ENCODE peak calls at places on chromosome 11, in five cellular contexts. One of them, this sample, is unnamed.

GRCh38 chr11:70467196-70468085 is 69.1 kb downstream of the CTTN start:
- DNase-seq in nephron progenitor cell: peak
- DNase-seq in fibroblast of the aortic adventitia: peak
- DNase-seq in A673: peak
- DNase-seq in T-helper 9 cell: no peak
- DNase-seq in this sample: peak

GRCh38 chr11:110296226-110297081 is at the start of gene RDX:
- DNase-seq in nephron progenitor cell: peak
- DNase-seq in fibroblast of the aortic adventitia: peak
- DNase-seq in A673: peak
- DNase-seq in T-helper 9 cell: peak
- DNase-seq in this sample: peak

GRCh38 chr11:7571640-7572000 is 57.8 kb downstream of the PPFIBP2 start:
- DNase-seq in nephron progenitor cell: peak
- DNase-seq in fibroblast of the aortic adventitia: peak
- DNase-seq in A673: peak
- DNase-seq in T-helper 9 cell: no peak
- DNase-seq in this sample: peak

GRCh38 chr11:65293909-65294381 is 20.7 kb upstream of the CDC42EP2 start:
- DNase-seq in nephron progenitor cell: no peak
- DNase-seq in fibroblast of the aortic adventitia: no peak
- DNase-seq in A673: no peak
- DNase-seq in T-helper 9 cell: no peak
- DNase-seq in this sample: no peak

GRCh38 chr11:45451766-45452440 is 165.8 kb upstream of the SYT13 start:
- DNase-seq in nephron progenitor cell: no peak
- DNase-seq in fibroblast of the aortic adventitia: peak
- DNase-seq in A673: no peak
- DNase-seq in T-helper 9 cell: no peak
- DNase-seq in this sample: no peak

GRCh38 chr11:11057472-11057854 is 199.6 kb upstream of the ZBED5 start:
- DNase-seq in nephron progenitor cell: no peak
- DNase-seq in fibroblast of the aortic adventitia: peak
- DNase-seq in A673: no peak
- DNase-seq in T-helper 9 cell: no peak
- DNase-seq in this sample: no peak

GRCh38 chr11:57248780-57249383 is 11.8 kb upstream of the APLNR start:
- DNase-seq in nephron progenitor cell: peak
- DNase-seq in fibroblast of the aortic adventitia: peak
- DNase-seq in A673: peak
- DNase-seq in T-helper 9 cell: no peak
- DNase-seq in this sample: peak

GRCh38 chr11:107593941-107594340 is 3.0 kb downstream of the ELMOD1 start:
- DNase-seq in nephron progenitor cell: peak
- DNase-seq in fibroblast of the aortic adventitia: no peak
- DNase-seq in A673: no peak
- DNase-seq in T-helper 9 cell: no peak
- DNase-seq in this sample: no peak

This sample was measured in neuronal stem cell.